ENCODE peak calls at places on chromosomes 5 and 9, in seven cellular contexts. Q is GM04503; J is RWPE1; M is stimulated activated naive CD8-positive, alpha-beta T cell treated with anti-CD3 and anti-CD28 coated beads, Interleukin-15, amount 100 ng/mL, for 72 hours; X is H7; L is activated T-cell treated with anti-CD3 and anti-CD28 coated beads for 24 hours; N is HT1080. E is an unnamed sample.

GRCh38 chr9:128927731-128928411 is 7.1 kb downstream of the PHYHD1 start:
- DNase-seq in N (peak; percentile 61), M (peak; percentile 40), J (peak; percentile 89), L (peak; percentile 23), X (peak; percentile 91), Q (no peak), E (no peak)

GRCh38 chr9:123756484-123757106 is 173.3 kb downstream of the DENND1A start:
- DNase-seq in N (no peak), X (no peak), M (no peak), J (no peak), Q (no peak), L (no peak), E (no peak)

GRCh38 chr5:149675467-149676201 is 54.5 kb upstream of the PPARGC1B start:
- DNase-seq in M (no peak), Q (no peak), N (no peak), L (no peak), J (no peak), X (no peak), E (no peak)

GRCh38 chr5:133799556-133799955 is 168.9 kb downstream of the C5orf15 start:
- DNase-seq in Q (no peak), X (no peak), L (no peak), M (no peak), N (no peak), J (no peak), E (no peak)

GRCh38 chr9:86322973-86323644 is 31.1 kb downstream of the TUT7 start:
- DNase-seq in Q (peak; percentile 73), X (no peak), N (peak; percentile 80), M (no peak), J (no peak), L (no peak), E (peak; percentile 49)

GRCh38 chr5:80238778-80239679 is 16.8 kb downstream of the SERINC5 start:
- DNase-seq in L (no peak), M (peak; percentile 12), Q (no peak), N (no peak), X (no peak), J (no peak), E (no peak)

GRCh38 chr9:95595780-95596179 is 79.0 kb upstream of the PTCH1 start:
- DNase-seq in N (no peak), L (no peak), M (no peak), J (no peak), X (no peak), Q (no peak), E (no peak)

GRCh38 chr9:136983167-136983566 is 374 bp downstream of the LCNL1 start:
- DNase-seq in M (no peak), X (no peak), J (no peak), Q (no peak), L (no peak), N (no peak), E (no peak)

GRCh38 chr9:91817493-91818225 is 132.4 kb downstream of the ROR2 start:
- DNase-seq in M (no peak), L (no peak), X (peak; percentile 58), N (no peak), J (no peak), Q (peak; percentile 35), E (peak; percentile 50)

GRCh38 chr9:5815421-5815820 is 17.5 kb downstream of the ERMP1 start:
- DNase-seq in L (no peak), M (no peak), J (no peak), X (no peak), N (no peak), Q (no peak), E (no peak)

GRCh38 chr9:126057869-126058467 is 268.7 kb upstream of the MVB12B start:
- DNase-seq in M (no peak), Q (no peak), J (no peak), L (no peak), N (no peak), X (no peak), E (peak; percentile 15)

GRCh38 chr9:136058152-136058483 is 37.0 kb downstream of the NACC2 start:
- DNase-seq in Q (no peak), X (peak; percentile 70), N (no peak), M (no peak), L (no peak), J (no peak), E (no peak)

GRCh38 chr5:130871346-130872086 is 293.5 kb downstream of the HINT1 start:
- DNase-seq in M (peak; percentile 35), Q (peak; percentile 49), J (peak; percentile 35), L (peak; percentile 14), N (peak; percentile 42), X (peak; percentile 48), E (no peak)

GRCh38 chr5:139816566-139816965 is 21.0 kb downstream of the PSD2 start:
- DNase-seq in N (no peak), M (no peak), X (no peak), Q (no peak), J (no peak), L (no peak), E (no peak)

GRCh38 chr9:36471359-36471758 is 71.3 kb upstream of the RNF38 start:
- DNase-seq in N (no peak), L (no peak), Q (no peak), M (no peak), J (no peak), X (no peak), E (no peak)

GRCh38 chr5:60473654-60474053 is 226.3 kb downstream of the DEPDC1B start:
- DNase-seq in X (no peak), Q (no peak), M (no peak), N (no peak), L (no peak), J (no peak), E (no peak)

GRCh38 chr5:13976223-13976622 is 31.7 kb upstream of the DNAH5 start:
- DNase-seq in M (no peak), L (no peak), Q (no peak), N (no peak), X (no peak), J (no peak), E (no peak)

GRCh38 chr5:178213748-178214151 is 9.4 kb downstream of the HNRNPAB start:
- DNase-seq in L (no peak), Q (no peak), X (peak; percentile 52), J (no peak), N (no peak), M (no peak), E (no peak)

GRCh38 chr5:88952344-88952743 is 69.4 kb upstream of the MEF2C start:
- DNase-seq in L (no peak), Q (no peak), N (no peak), M (no peak), J (peak; percentile 13), X (no peak), E (peak; percentile 15)

GRCh38 chr5:27472000-27472763 is 433.8 kb upstream of the CDH9 start:
- DNase-seq in J (peak; percentile 15), L (no peak), M (no peak), Q (peak; percentile 18), N (peak; percentile 93), X (peak; percentile 27), E (peak; percentile 70)

GRCh38 chr5:65883461-65883860 is 42.9 kb upstream of the ERBIN start:
- DNase-seq in Q (no peak), J (no peak), X (no peak), N (no peak), L (no peak), M (no peak), E (no peak)

GRCh38 chr5:43140286-43140685 is 19.6 kb downstream of the ZNF131 start:
- DNase-seq in N (no peak), M (peak; percentile 3), J (no peak), L (no peak), Q (no peak), X (no peak), E (no peak)

GRCh38 chr5:174323878-174324281 is 278.4 kb downstream of the NSG2 start:
- DNase-seq in M (no peak), L (no peak), Q (no peak), J (peak; percentile 66), N (peak; percentile 68), X (peak; percentile 90), E (no peak)

GRCh38 chr5:168305281-168305680 is 13.8 kb downstream of the WWC1 start:
- DNase-seq in Q (no peak), N (no peak), X (no peak), J (no peak), L (no peak), M (no peak), E (no peak)

GRCh38 chr9:132214027-132214622 is 52.3 kb downstream of the NTNG2 start:
- DNase-seq in J (peak; percentile 95), X (peak; percentile 94), M (no peak), N (peak; percentile 83), L (no peak), Q (peak; percentile 68), E (peak; percentile 41)

GRCh38 chr5:151780348-151780747 is 8.6 kb downstream of the G3BP1 start:
- DNase-seq in J (no peak), N (no peak), L (no peak), X (no peak), M (no peak), Q (no peak), E (no peak)

GRCh38 chr9:137382728-137383452 is 40.1 kb downstream of the EXD3 start:
- DNase-seq in X (peak; percentile 78), Q (no peak), M (no peak), L (no peak), J (no peak), N (no peak), E (no peak)

GRCh38 chr9:31730398-31730797 is 654.0 kb upstream of the ACO1 start:
- DNase-seq in L (no peak), M (no peak), J (no peak), Q (no peak), N (no peak), X (no peak), E (no peak)

GRCh38 chr5:143734381-143734780 is 77.6 kb upstream of the HMHB1 start:
- DNase-seq in Q (no peak), L (no peak), M (no peak), X (no peak), J (peak; percentile 12), N (no peak), E (no peak)

GRCh38 chr5:129902806-129903205 is 1.5 kb upstream of the CHSY3 start:
- DNase-seq in X (no peak), M (no peak), L (no peak), N (no peak), Q (no peak), J (no peak), E (no peak)

GRCh38 chr5:88254320-88254719 is 14.3 kb downstream of the TMEM161B start:
- DNase-seq in L (no peak), Q (no peak), N (no peak), M (no peak), X (no peak), J (no peak), E (no peak)

GRCh38 chr5:78005021-78005785 is 229.1 kb upstream of the TBCA start:
- DNase-seq in L (no peak), M (no peak), Q (no peak), J (no peak), N (peak; percentile 59), X (no peak), E (no peak)

GRCh38 chr5:16889972-16890519 is 46.0 kb downstream of the MYO10 start:
- DNase-seq in Q (no peak), M (no peak), L (no peak), J (no peak), N (peak; percentile 58), X (no peak), E (no peak)

GRCh38 chr5:141303756-141304155 is at the start of gene SLC25A2:
- DNase-seq in J (no peak), M (no peak), N (no peak), Q (no peak), X (peak; percentile 21), L (no peak), E (no peak)

GRCh38 chr9:121105531-121105930 is 30.8 kb downstream of the CNTRL start:
- DNase-seq in X (no peak), J (no peak), M (no peak), L (no peak), Q (no peak), N (no peak), E (no peak)

GRCh38 chr5:94316916-94317838 is 301.2 kb downstream of the KIAA0825 start:
- DNase-seq in M (no peak), Q (no peak), N (no peak), X (no peak), L (no peak), J (no peak), E (no peak)

GRCh38 chr9:15104826-15105420 is 194.7 kb upstream of the FREM1 start:
- DNase-seq in J (peak; percentile 18), L (peak; percentile 18), Q (peak; percentile 2), M (peak; percentile 27), N (peak; percentile 14), X (peak; percentile 35), E (no peak)

GRCh38 chr9:115591584-115591984 is 473.6 kb upstream of the TNC start:
- DNase-seq in L (no peak), M (no peak), Q (peak; percentile 96), X (peak; percentile 61), J (peak; percentile 96), N (peak; percentile 96), E (peak; percentile 99)